ENCODE peak calls at places on chromosomes 5 and 9, in seven cellular contexts. Z is T47D, B is GM12878, G is HepG2, H is K562, L is H1, O is SK-N-SH. C is an unnamed sample.
A peak's percentile ranks its signal among the peaks of the same experiment; 100 is the strongest.

GRCh38 chr5:60507687-60508086 is 192.3 kb downstream of the DEPDC1B start:
- DNase-seq in H (no peak), B (no peak), G (no peak), Z (no peak), L (no peak), O (no peak), C (no peak)

GRCh38 chr9:17135578-17135904 is 701 bp downstream of the CNTLN start:
- DNase-seq in O (no peak), Z (no peak), B (no peak), L (no peak), H (no peak), G (no peak), C (no peak)

GRCh38 chr9:92608221-92609141 is 61.5 kb downstream of the IPPK start:
- DNase-seq in L (peak; percentile 30), O (no peak), G (peak; percentile 58), Z (no peak), H (no peak), B (no peak), C (no peak)

GRCh38 chr9:708556-709432 is 132.7 kb upstream of the DMRT1 start:
- DNase-seq in Z (peak; percentile 54), G (peak; percentile 93), L (no peak), B (no peak), O (no peak), H (no peak), C (no peak)

GRCh38 chr9:35930521-35930920 is 21.2 kb downstream of the SPAAR start:
- DNase-seq in B (no peak), H (no peak), Z (no peak), G (no peak), L (no peak), O (no peak), C (no peak)

GRCh38 chr5:17306726-17307091 is 89.3 kb downstream of the BASP1 start:
- DNase-seq in H (no peak), O (no peak), L (no peak), G (no peak), Z (no peak), B (no peak), C (no peak)

GRCh38 chr5:159324097-159324760 is 6.1 kb downstream of the IL12B start:
- DNase-seq in B (no peak), L (no peak), H (no peak), G (no peak), Z (no peak), O (no peak), C (no peak)

GRCh38 chr5:147455822-147456221 is 54.0 kb downstream of the DPYSL3 start:
- DNase-seq in G (no peak), O (peak; percentile 42), Z (no peak), H (no peak), L (no peak), B (no peak), C (no peak)

GRCh38 chr5:107359033-107359915 is 311.5 kb downstream of the EFNA5 start:
- DNase-seq in L (no peak), H (no peak), G (no peak), O (no peak), B (no peak), Z (no peak), C (no peak)

GRCh38 chr5:33531796-33532195 is 91.0 kb downstream of the TARS1 start:
- DNase-seq in G (no peak), O (no peak), L (no peak), B (no peak), Z (no peak), H (no peak), C (no peak)

GRCh38 chr5:43034591-43034968 is 5.5 kb downstream of the ANXA2R start:
- DNase-seq in O (no peak), H (no peak), B (no peak), Z (no peak), L (peak; percentile 51), G (no peak), C (no peak)

GRCh38 chr9:20701058-20701457 is 17.0 kb downstream of the FOCAD start:
- DNase-seq in O (no peak), L (no peak), B (no peak), G (no peak), Z (no peak), H (no peak), C (no peak)

GRCh38 chr5:88826959-88827585 is 55.9 kb downstream of the MEF2C start:
- DNase-seq in O (no peak), H (peak; percentile 72), B (peak; percentile 98), G (no peak), Z (peak; percentile 23), L (no peak), C (peak; percentile 47)

GRCh38 chr5:73437126-73438047 is 11.2 kb downstream of the FOXD1 start:
- DNase-seq in O (peak; percentile 69), L (peak; percentile 85), B (no peak), Z (peak; percentile 81), G (no peak), H (peak; percentile 63), C (peak; percentile 48)

GRCh38 chr9:34572628-34573027 is 16.9 kb downstream of the CNTFR start:
- DNase-seq in Z (no peak), L (no peak), G (no peak), O (no peak), B (no peak), H (no peak), C (no peak)

GRCh38 chr5:114898602-114899001 is 271.1 kb downstream of the TRIM36 start:
- DNase-seq in B (no peak), Z (peak; percentile 12), O (no peak), L (no peak), H (no peak), G (no peak), C (peak; percentile 6)

GRCh38 chr5:24817966-24818365 is 173.2 kb upstream of the CDH10 start:
- DNase-seq in G (no peak), Z (no peak), B (no peak), H (no peak), O (no peak), L (no peak), C (no peak)

GRCh38 chr5:61089351-61089750 is 72.9 kb downstream of the SMIM15 start:
- DNase-seq in G (no peak), L (no peak), B (no peak), O (no peak), H (no peak), Z (no peak), C (no peak)

GRCh38 chr5:56625577-56625976 is 189.8 kb upstream of the MAP3K1 start:
- DNase-seq in L (no peak), Z (no peak), O (no peak), G (no peak), B (no peak), H (no peak), C (no peak)

GRCh38 chr5:67350185-67350584 is 153.6 kb upstream of the CD180 start:
- DNase-seq in L (no peak), H (no peak), B (no peak), G (no peak), Z (no peak), O (no peak), C (no peak)

GRCh38 chr9:131530546-131530929 is 525 bp downstream of the UCK1 start:
- DNase-seq in B (no peak), O (peak; percentile 84), L (peak; percentile 68), H (peak; percentile 46), Z (peak; percentile 64), G (peak; percentile 24), C (no peak)

GRCh38 chr5:126508962-126509279 is 85.7 kb downstream of the GRAMD2B start:
- DNase-seq in Z (no peak), B (no peak), G (no peak), H (no peak), O (no peak), L (no peak), C (no peak)

GRCh38 chr5:34775886-34776285 is 63.1 kb upstream of the TTC23L start:
- DNase-seq in B (no peak), O (no peak), Z (no peak), L (no peak), H (no peak), G (no peak), C (no peak)

GRCh38 chr5:115418788-115419187 is 122.3 kb upstream of the CCDC112 start:
- DNase-seq in L (no peak), G (no peak), B (no peak), Z (peak; percentile 56), H (no peak), O (no peak), C (no peak)

DNA sequence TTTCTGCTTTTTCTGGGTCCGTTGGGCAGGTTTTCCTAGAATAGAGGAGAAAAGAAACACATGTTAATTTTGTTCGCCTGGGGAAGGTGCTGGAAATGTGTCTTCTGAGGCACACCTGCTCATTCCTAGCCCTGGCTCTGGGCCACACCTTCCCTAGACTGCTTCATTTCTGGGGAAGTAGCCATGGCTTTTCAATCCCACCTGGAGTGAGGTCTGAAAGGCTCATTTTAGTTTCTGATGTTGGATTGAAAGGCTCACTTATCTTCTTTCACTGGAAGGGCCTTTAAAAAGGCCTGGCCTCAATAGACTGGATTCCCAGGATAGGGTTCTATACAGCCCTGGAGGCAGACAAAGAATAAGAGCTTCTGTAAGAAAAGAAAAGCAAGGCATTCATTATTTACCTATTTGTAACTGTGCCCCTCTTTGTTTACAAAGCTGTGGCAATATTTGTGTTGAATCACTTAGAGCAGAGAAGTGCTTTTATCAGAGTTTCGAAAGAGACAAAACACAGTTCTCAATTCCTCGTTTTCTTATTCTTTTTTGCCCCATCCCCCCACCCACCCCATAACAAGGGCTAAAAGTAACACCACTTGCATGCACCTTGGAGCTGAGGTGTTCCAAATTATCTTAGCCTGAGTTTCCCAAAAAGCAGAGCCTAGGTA is 413.0 kb downstream of the KCTD16 start:
- DNase-seq in B (no peak), Z (no peak), L (no peak), G (no peak), O (no peak), H (no peak), C (no peak)
- TF ChIP-seq JUND in B (no peak), Z (no peak), L (no peak), G (no peak), O (no peak), H (no peak), C (no peak)

GRCh38 chr9:70506159-70506558 is 91.7 kb upstream of the KLF9 start:
- DNase-seq in Z (no peak), O (no peak), G (no peak), H (no peak), B (no peak), L (no peak), C (no peak)
- TF ChIP-seq JUND in Z (no peak), O (no peak), G (no peak), H (no peak), B (no peak), L (no peak), C (no peak)

DNA sequence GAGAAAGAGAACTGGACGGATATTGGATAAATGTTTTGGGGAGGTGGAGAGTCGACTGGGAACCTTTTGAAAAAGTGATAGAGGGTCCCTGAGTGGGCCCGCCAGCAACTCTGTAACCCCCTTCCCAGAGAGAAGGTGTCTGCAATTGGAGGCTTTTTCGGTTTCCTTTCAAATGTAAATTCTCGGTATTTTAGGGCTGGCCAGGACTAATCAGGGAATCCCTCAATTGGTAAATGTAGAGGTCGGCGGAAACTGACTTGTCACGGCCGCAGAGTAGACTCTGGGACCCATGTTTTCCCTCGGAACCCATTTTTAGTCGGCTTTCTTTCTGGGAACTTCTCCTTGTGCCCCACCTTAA is 517 bp downstream of the CCNB1 start:
- DNase-seq in O (peak; percentile 27), B (no peak), G (no peak), H (peak; percentile 32), Z (no peak), L (no peak), C (no peak)
- TF ChIP-seq JUND in O (no peak), B (no peak), G (no peak), H (no peak), Z (no peak), L (no peak), C (no peak)

GRCh38 chr9:125472926-125473701 is 211.5 kb downstream of the GAPVD1 start:
- DNase-seq in O (peak; percentile 75), Z (no peak), B (no peak), L (no peak), G (peak; percentile 76), H (peak; percentile 91), C (no peak)
- TF ChIP-seq JUND in O (peak; percentile 94), Z (no peak), B (no peak), L (no peak), G (no peak), H (peak; percentile 76), C (no peak)

GRCh38 chr9:113522419-113522818 is 58.9 kb downstream of the RGS3 start:
- DNase-seq in O (no peak), H (no peak), G (no peak), B (no peak), Z (no peak), L (no peak), C (no peak)
- TF ChIP-seq JUND in O (no peak), H (no peak), G (no peak), B (no peak), Z (no peak), L (no peak), C (no peak)

C was measured in HCT116.